ENCODE peak calls at places on chromosomes 16 and 17, in six cellular contexts. J is foreskin fibroblast; H is foreskin keratinocyte; B is ascending aorta; U is A549; T is CD8-positive, alpha-beta T cell. R is an unnamed sample.

GRCh38 chr16:57525761-57526160 is 10.6 kb downstream of the CCDC102A start:
- DNase-seq in B (no peak), H (no peak), T (no peak), J (no peak), U (no peak), R (no peak)

GRCh38 chr17:59827721-59828477 is 64.8 kb downstream of the TUBD1 start:
- DNase-seq in H (no peak), U (peak), T (no peak), B (no peak), J (peak), R (no peak)

GRCh38 chr16:10181196-10182162 is 749 bp downstream of the GRIN2A start:
- DNase-seq in B (peak), H (no peak), T (no peak), J (peak), U (peak), R (peak)

GRCh38 chr17:76820039-76820438 is 48.2 kb upstream of the MGAT5B start:
- DNase-seq in B (no peak), T (no peak), H (no peak), U (no peak), J (no peak), R (no peak)

GRCh38 chr17:77096570-77097214 is 44.1 kb upstream of the SEC14L1 start:
- DNase-seq in H (no peak), B (no peak), T (no peak), J (peak), U (peak), R (no peak)

GRCh38 chr17:43327421-43327820 is 71.4 kb upstream of the ARL4D start:
- DNase-seq in J (peak), H (no peak), U (no peak), T (no peak), B (no peak), R (no peak)

GRCh38 chr17:72378414-72379395 is 257.9 kb downstream of the SOX9 start:
- DNase-seq in U (no peak), J (no peak), H (no peak), B (no peak), T (no peak), R (no peak)

GRCh38 chr16:78553268-78554044 is 454.0 kb downstream of the WWOX start:
- DNase-seq in T (no peak), U (no peak), H (no peak), J (no peak), B (no peak), R (no peak)

GRCh38 chr17:19022747-19023146 is 18.2 kb upstream of the FAM83G start:
- DNase-seq in U (no peak), B (no peak), H (no peak), T (no peak), J (no peak), R (no peak)

GRCh38 chr16:89704281-89704680 is 2.8 kb upstream of the SPATA2L start:
- DNase-seq in H (no peak), B (no peak), U (no peak), J (peak), T (no peak), R (no peak)

GRCh38 chr17:27569257-27569722 is 61.7 kb upstream of the LGALS9 start:
- DNase-seq in H (no peak), U (peak), J (peak), B (no peak), T (peak), R (peak)
- TF ChIP-seq CTCF in H (peak), U (peak), J (peak), B (peak), T (peak), R (peak)

GRCh38 chr17:31490019-31490383 is 98.5 kb downstream of the RAB11FIP4 start:
- DNase-seq in H (no peak), B (no peak), J (no peak), T (no peak), U (no peak), R (no peak)

GRCh38 chr17:31488982-31489294 is 97.5 kb downstream of the RAB11FIP4 start:
- DNase-seq in J (no peak), H (no peak), U (no peak), T (no peak), B (no peak), R (no peak)

GRCh38 chr17:31488264-31488981 is 96.9 kb downstream of the RAB11FIP4 start:
- DNase-seq in J (no peak), H (no peak), U (no peak), T (no peak), B (no peak), R (no peak)

GRCh38 chr17:31487648-31488263 is 96.3 kb downstream of the RAB11FIP4 start:
- DNase-seq in J (peak), T (peak), H (peak), B (peak), U (peak), R (peak)

GRCh38 chr17:31489295-31490018 is 98.0 kb downstream of the RAB11FIP4 start:
- DNase-seq in J (no peak), H (no peak), B (no peak), U (no peak), T (no peak), R (no peak)
- TF ChIP-seq CTCF in J (no peak), H (no peak), B (no peak), U (no peak), T (no peak), R (no peak)

DNA sequence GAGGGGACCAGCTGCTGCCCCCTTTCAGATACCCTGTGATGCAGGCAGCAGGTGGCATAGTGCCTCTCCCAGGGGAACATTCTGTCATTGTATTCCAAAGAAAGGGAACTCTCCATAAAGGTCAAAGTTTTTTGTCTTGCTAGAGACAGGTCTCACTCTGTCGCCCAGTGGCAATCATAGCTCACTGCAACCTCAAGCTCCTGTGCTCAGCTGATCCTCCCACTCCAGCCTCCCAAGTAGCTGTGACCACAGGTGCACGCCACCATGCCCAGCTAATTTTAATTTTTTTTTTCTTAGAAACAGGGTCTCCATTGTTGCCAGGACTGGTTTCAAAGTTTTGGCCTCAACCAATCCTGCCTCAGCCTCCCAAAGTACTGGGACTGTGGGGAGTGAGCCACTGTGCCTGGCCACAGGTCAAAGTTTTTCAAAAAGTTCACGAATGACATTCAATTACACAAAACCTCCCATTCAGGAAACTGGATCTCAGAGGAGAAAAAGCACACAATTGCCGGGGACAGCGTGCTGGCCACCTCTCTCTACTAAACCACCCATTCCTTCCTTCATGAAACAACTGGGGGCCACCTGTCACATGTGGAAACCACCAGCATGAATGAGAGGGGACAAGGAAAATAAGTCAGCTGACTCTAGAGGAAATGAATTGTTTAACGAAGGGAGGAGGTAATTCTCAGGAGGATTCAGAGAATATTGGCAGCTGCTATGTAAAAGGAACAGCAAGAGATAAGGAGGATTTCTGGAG is 80.0 kb downstream of the MARCHF10 start:
- DNase-seq in T (no peak), J (no peak), U (peak), H (no peak), B (no peak), R (no peak)
- TF ChIP-seq CTCF in T (no peak), J (no peak), U (no peak), H (peak), B (no peak), R (peak)

GRCh38 chr17:7035591-7036368 is at the start of gene SLC16A13:
- DNase-seq in J (peak), U (peak), T (peak), B (peak), H (peak), R (peak)

GRCh38 chr17:7041607-7042506 is 2.0 kb downstream of the SLC16A11 start:
- DNase-seq in B (no peak), U (no peak), T (no peak), H (no peak), J (no peak), R (peak)

GRCh38 chr17:7042507-7043194 is 1.2 kb downstream of the SLC16A11 start:
- DNase-seq in H (no peak), T (no peak), B (no peak), J (no peak), U (no peak), R (peak)

GRCh38 chr17:7034955-7035590 is 742 bp upstream of the SLC16A13 start:
- DNase-seq in J (no peak), B (no peak), T (no peak), H (no peak), U (no peak), R (no peak)

GRCh38 chr17:7038025-7038862 is 2.4 kb downstream of the SLC16A13 start:
- DNase-seq in J (no peak), H (no peak), U (no peak), B (no peak), T (no peak), R (no peak)
- TF ChIP-seq CTCF in J (no peak), H (no peak), U (no peak), B (no peak), T (no peak), R (peak)

DNA sequence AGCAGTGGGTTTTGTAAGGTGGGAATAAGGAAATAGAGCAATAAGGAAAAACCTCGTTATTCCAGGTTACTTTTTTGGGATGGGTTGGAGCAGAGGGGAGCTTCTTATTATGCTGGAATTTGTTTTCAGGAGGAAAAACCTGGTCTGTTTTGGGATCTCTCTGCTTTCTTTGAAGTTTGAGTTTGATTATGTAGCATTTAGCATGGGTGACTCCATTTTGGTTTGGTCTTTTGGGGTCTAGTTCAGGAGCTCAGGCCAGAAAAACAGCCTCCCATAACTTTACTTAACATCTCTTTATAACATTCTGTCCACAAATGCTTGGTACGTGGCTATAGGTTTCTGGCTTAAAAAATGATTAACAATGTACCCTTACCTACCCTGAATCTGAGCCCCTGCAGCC is 8.5 kb upstream of the ZG16 start:
- DNase-seq in B (no peak), T (no peak), J (no peak), H (no peak), U (no peak), R (no peak)
- TF ChIP-seq CTCF in B (no peak), T (no peak), J (no peak), H (no peak), U (no peak), R (no peak)

GRCh38 chr16:50244140-50244503 is 22.2 kb upstream of the ADCY7 start:
- DNase-seq in H (peak), B (no peak), J (no peak), U (no peak), T (no peak), R (no peak)

GRCh38 chr16:50246299-50247122 is 19.8 kb upstream of the ADCY7 start:
- DNase-seq in H (no peak), J (no peak), U (no peak), B (no peak), T (no peak), R (peak)

GRCh38 chr16:50244504-50245416 is 21.6 kb upstream of the ADCY7 start:
- DNase-seq in U (no peak), T (no peak), H (no peak), B (no peak), J (no peak), R (no peak)

GRCh38 chr16:50247123-50247905 is 19.0 kb upstream of the ADCY7 start:
- DNase-seq in B (no peak), U (no peak), J (no peak), T (no peak), H (no peak), R (no peak)

GRCh38 chr16:50245417-50246298 is 20.7 kb upstream of the ADCY7 start:
- DNase-seq in B (peak), H (peak), J (peak), T (no peak), U (peak), R (peak)
- TF ChIP-seq CTCF in B (peak), H (peak), J (no peak), T (no peak), U (peak), R (peak)

GRCh38 chr16:11871193-11871592 is 19.9 kb upstream of the RSL1D1 start:
- DNase-seq in U (peak), T (no peak), B (no peak), H (no peak), J (peak), R (no peak)
- TF ChIP-seq CTCF in U (peak), T (no peak), B (no peak), H (no peak), J (peak), R (peak)

GRCh38 chr16:51410125-51410524 is 259.1 kb upstream of the SALL1 start:
- DNase-seq in H (no peak), B (no peak), J (no peak), T (no peak), U (no peak), R (no peak)
- TF ChIP-seq CTCF in H (no peak), B (no peak), J (no peak), T (no peak), U (no peak), R (no peak)

GRCh38 chr16:87054154-87054553 is 263.0 kb downstream of the C16orf95 start:
- DNase-seq in J (no peak), H (no peak), U (no peak), B (no peak), T (no peak), R (no peak)

GRCh38 chr16:87052506-87052905 is 264.7 kb downstream of the C16orf95 start:
- DNase-seq in J (no peak), T (no peak), B (no peak), H (no peak), U (no peak), R (no peak)

GRCh38 chr16:87054856-87055255 is 262.3 kb downstream of the C16orf95 start:
- DNase-seq in T (no peak), J (no peak), B (no peak), U (no peak), H (no peak), R (no peak)

GRCh38 chr16:87051526-87052320 is 265.5 kb downstream of the C16orf95 start:
- DNase-seq in U (no peak), T (no peak), J (no peak), B (no peak), H (no peak), R (no peak)

DNA sequence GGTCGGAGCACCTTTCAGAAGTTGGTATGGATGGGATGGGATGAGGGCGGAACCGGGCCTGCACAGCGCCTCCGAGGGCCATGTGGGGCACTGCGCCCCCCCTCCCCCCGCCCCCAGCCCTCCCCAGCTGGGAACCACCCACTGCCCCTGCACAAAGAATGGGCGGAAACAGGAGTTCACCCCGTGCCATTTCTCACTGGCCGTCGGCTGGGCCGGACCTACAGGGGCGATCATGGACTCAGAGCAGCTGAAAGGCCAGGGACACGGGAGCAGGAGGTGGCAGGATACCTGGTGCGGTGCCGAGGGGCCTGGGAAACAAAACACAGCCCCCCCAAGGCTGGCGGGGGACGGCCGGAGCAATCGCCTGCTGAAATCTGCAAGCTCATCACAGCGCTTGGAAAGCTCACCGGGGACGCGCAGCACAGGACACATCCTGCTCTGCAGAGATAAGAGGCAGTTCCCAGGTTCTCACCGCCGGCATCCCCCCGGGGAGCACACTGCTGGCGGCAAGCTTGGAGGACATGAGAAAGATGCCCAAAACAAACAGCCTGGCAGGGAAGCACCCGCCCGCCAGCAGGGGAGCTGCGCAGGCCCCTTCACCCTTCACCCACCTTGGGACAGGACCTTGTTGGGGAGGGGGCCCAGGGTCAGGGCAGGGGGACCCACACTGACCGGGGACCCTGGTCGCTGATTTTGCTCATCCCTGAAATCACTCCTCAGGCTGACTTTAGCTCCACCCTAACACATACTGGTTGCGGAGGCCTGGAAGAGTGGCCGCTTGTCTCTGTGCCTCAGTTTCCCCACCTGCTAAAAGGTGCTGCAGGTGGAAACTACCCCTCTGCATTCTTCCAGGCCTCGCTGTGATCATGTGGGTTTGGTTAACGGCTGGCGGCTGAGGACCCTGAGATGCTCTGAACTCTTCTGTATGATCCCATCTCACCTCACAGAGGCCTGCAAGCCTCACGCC is 263.9 kb downstream of the C16orf95 start:
- DNase-seq in U (no peak), B (no peak), T (no peak), H (no peak), J (no peak), R (no peak)
- TF ChIP-seq CTCF in U (no peak), B (no peak), T (no peak), H (no peak), J (no peak), R (no peak)

R was measured in GM10248.